ENCODE peak calls at places on chromosomes 12 and 14, in four cellular contexts. One of them, this sample, is unnamed.
A peak's percentile ranks its signal among the peaks of the same experiment; 100 is the strongest.

GRCh38 chr14:63504628-63505027 is 38.5 kb downstream of the PPP2R5E start:
- DNase-seq in nucleus accumbens: no peak
- DNase-seq in activated naive CD8-positive, alpha-beta T cell treated with anti-CD3 and anti-CD28 coated beads, Interleukin-2, amount 50 U/mL, for 24 hours: no peak
- DNase-seq in pulmonary artery endothelial cell: no peak
- DNase-seq in this sample: no peak

GRCh38 chr12:46388427-46388992 is 15.9 kb upstream of the SLC38A2 start:
- DNase-seq in nucleus accumbens: no peak
- DNase-seq in activated naive CD8-positive, alpha-beta T cell treated with anti-CD3 and anti-CD28 coated beads, Interleukin-2, amount 50 U/mL, for 24 hours: no peak
- DNase-seq in pulmonary artery endothelial cell: no peak
- DNase-seq in this sample: no peak

GRCh38 chr12:129844662-129845061 is 59.2 kb downstream of the TMEM132D start:
- DNase-seq in nucleus accumbens: no peak
- DNase-seq in activated naive CD8-positive, alpha-beta T cell treated with anti-CD3 and anti-CD28 coated beads, Interleukin-2, amount 50 U/mL, for 24 hours: no peak
- DNase-seq in pulmonary artery endothelial cell: no peak
- DNase-seq in this sample: no peak

GRCh38 chr12:108305520-108305919 is 33.6 kb downstream of the CMKLR1 start:
- DNase-seq in nucleus accumbens: peak; percentile 30
- DNase-seq in activated naive CD8-positive, alpha-beta T cell treated with anti-CD3 and anti-CD28 coated beads, Interleukin-2, amount 50 U/mL, for 24 hours: peak; percentile 25
- DNase-seq in pulmonary artery endothelial cell: peak; percentile 37
- DNase-seq in this sample: no peak

GRCh38 chr12:11204173-11204572 is 17.4 kb upstream of the TAS2R42 start:
- DNase-seq in nucleus accumbens: no peak
- DNase-seq in activated naive CD8-positive, alpha-beta T cell treated with anti-CD3 and anti-CD28 coated beads, Interleukin-2, amount 50 U/mL, for 24 hours: no peak
- DNase-seq in pulmonary artery endothelial cell: no peak
- DNase-seq in this sample: no peak

GRCh38 chr12:90621927-90622326 is 333.0 kb downstream of the CCER1 start:
- DNase-seq in nucleus accumbens: no peak
- DNase-seq in activated naive CD8-positive, alpha-beta T cell treated with anti-CD3 and anti-CD28 coated beads, Interleukin-2, amount 50 U/mL, for 24 hours: no peak
- DNase-seq in pulmonary artery endothelial cell: no peak
- DNase-seq in this sample: no peak

GRCh38 chr12:92065018-92065499 is 80.6 kb downstream of the BTG1 start:
- DNase-seq in nucleus accumbens: peak; percentile 23
- DNase-seq in activated naive CD8-positive, alpha-beta T cell treated with anti-CD3 and anti-CD28 coated beads, Interleukin-2, amount 50 U/mL, for 24 hours: peak; percentile 44
- DNase-seq in pulmonary artery endothelial cell: no peak
- DNase-seq in this sample: peak; percentile 64

GRCh38 chr12:115979351-115979750 is 298.1 kb downstream of the MED13L start:
- DNase-seq in nucleus accumbens: no peak
- DNase-seq in activated naive CD8-positive, alpha-beta T cell treated with anti-CD3 and anti-CD28 coated beads, Interleukin-2, amount 50 U/mL, for 24 hours: no peak
- DNase-seq in pulmonary artery endothelial cell: no peak
- DNase-seq in this sample: no peak

GRCh38 chr12:79452906-79453305 is 237.9 kb downstream of the PAWR start:
- DNase-seq in nucleus accumbens: no peak
- DNase-seq in activated naive CD8-positive, alpha-beta T cell treated with anti-CD3 and anti-CD28 coated beads, Interleukin-2, amount 50 U/mL, for 24 hours: no peak
- DNase-seq in pulmonary artery endothelial cell: no peak
- DNase-seq in this sample: no peak

GRCh38 chr14:31388687-31389413 is 31.5 kb downstream of the HEATR5A start:
- DNase-seq in nucleus accumbens: peak; percentile 3
- DNase-seq in activated naive CD8-positive, alpha-beta T cell treated with anti-CD3 and anti-CD28 coated beads, Interleukin-2, amount 50 U/mL, for 24 hours: no peak
- DNase-seq in pulmonary artery endothelial cell: no peak
- DNase-seq in this sample: no peak

GRCh38 chr14:92317511-92317910 is 5.5 kb upstream of the SLC24A4 start:
- DNase-seq in nucleus accumbens: no peak
- DNase-seq in activated naive CD8-positive, alpha-beta T cell treated with anti-CD3 and anti-CD28 coated beads, Interleukin-2, amount 50 U/mL, for 24 hours: no peak
- DNase-seq in pulmonary artery endothelial cell: no peak
- DNase-seq in this sample: no peak

GRCh38 chr14:85131523-85131922 is 398.4 kb upstream of the FLRT2 start:
- DNase-seq in nucleus accumbens: no peak
- DNase-seq in activated naive CD8-positive, alpha-beta T cell treated with anti-CD3 and anti-CD28 coated beads, Interleukin-2, amount 50 U/mL, for 24 hours: no peak
- DNase-seq in pulmonary artery endothelial cell: no peak
- DNase-seq in this sample: no peak

GRCh38 chr12:105805730-105806390 is 332.9 kb downstream of the NUAK1 start:
- DNase-seq in nucleus accumbens: no peak
- DNase-seq in activated naive CD8-positive, alpha-beta T cell treated with anti-CD3 and anti-CD28 coated beads, Interleukin-2, amount 50 U/mL, for 24 hours: no peak
- DNase-seq in pulmonary artery endothelial cell: no peak
- DNase-seq in this sample: no peak

GRCh38 chr12:13980548-13981295 is 680 bp downstream of the GRIN2B start:
- DNase-seq in nucleus accumbens: peak; percentile 32
- DNase-seq in activated naive CD8-positive, alpha-beta T cell treated with anti-CD3 and anti-CD28 coated beads, Interleukin-2, amount 50 U/mL, for 24 hours: no peak
- DNase-seq in pulmonary artery endothelial cell: no peak
- DNase-seq in this sample: no peak

GRCh38 chr14:82091097-82091496 is 557.4 kb upstream of the SEL1L start:
- DNase-seq in nucleus accumbens: no peak
- DNase-seq in activated naive CD8-positive, alpha-beta T cell treated with anti-CD3 and anti-CD28 coated beads, Interleukin-2, amount 50 U/mL, for 24 hours: no peak
- DNase-seq in pulmonary artery endothelial cell: no peak
- DNase-seq in this sample: no peak

GRCh38 chr14:79293482-79293881 is 917.8 kb downstream of the DIO2 start:
- DNase-seq in nucleus accumbens: no peak
- DNase-seq in activated naive CD8-positive, alpha-beta T cell treated with anti-CD3 and anti-CD28 coated beads, Interleukin-2, amount 50 U/mL, for 24 hours: no peak
- DNase-seq in pulmonary artery endothelial cell: no peak
- DNase-seq in this sample: no peak

GRCh38 chr12:50282581-50283229 is 615 bp downstream of the LIMA1 start:
- DNase-seq in nucleus accumbens: no peak
- DNase-seq in activated naive CD8-positive, alpha-beta T cell treated with anti-CD3 and anti-CD28 coated beads, Interleukin-2, amount 50 U/mL, for 24 hours: no peak
- DNase-seq in pulmonary artery endothelial cell: no peak
- DNase-seq in this sample: no peak

GRCh38 chr12:113770389-113770865 is 195.7 kb downstream of the RBM19 start:
- DNase-seq in nucleus accumbens: no peak
- DNase-seq in activated naive CD8-positive, alpha-beta T cell treated with anti-CD3 and anti-CD28 coated beads, Interleukin-2, amount 50 U/mL, for 24 hours: no peak
- DNase-seq in pulmonary artery endothelial cell: no peak
- DNase-seq in this sample: no peak

GRCh38 chr12:116539361-116539771 is 19.8 kb upstream of the MAP1LC3B2 start:
- DNase-seq in nucleus accumbens: no peak
- DNase-seq in activated naive CD8-positive, alpha-beta T cell treated with anti-CD3 and anti-CD28 coated beads, Interleukin-2, amount 50 U/mL, for 24 hours: no peak
- DNase-seq in pulmonary artery endothelial cell: no peak
- DNase-seq in this sample: no peak

GRCh38 chr14:69008411-69008810 is 29.3 kb upstream of the ACTN1 start:
- DNase-seq in nucleus accumbens: no peak
- DNase-seq in activated naive CD8-positive, alpha-beta T cell treated with anti-CD3 and anti-CD28 coated beads, Interleukin-2, amount 50 U/mL, for 24 hours: no peak
- DNase-seq in pulmonary artery endothelial cell: no peak
- DNase-seq in this sample: no peak

GRCh38 chr12:115049617-115050016 is 365.6 kb upstream of the TBX3 start:
- DNase-seq in nucleus accumbens: no peak
- DNase-seq in activated naive CD8-positive, alpha-beta T cell treated with anti-CD3 and anti-CD28 coated beads, Interleukin-2, amount 50 U/mL, for 24 hours: no peak
- DNase-seq in pulmonary artery endothelial cell: no peak
- DNase-seq in this sample: no peak

GRCh38 chr14:99808515-99808914 is 15.3 kb downstream of the EML1 start:
- DNase-seq in nucleus accumbens: no peak
- DNase-seq in activated naive CD8-positive, alpha-beta T cell treated with anti-CD3 and anti-CD28 coated beads, Interleukin-2, amount 50 U/mL, for 24 hours: no peak
- DNase-seq in pulmonary artery endothelial cell: no peak
- DNase-seq in this sample: no peak

GRCh38 chr12:56877195-56878009 is 56.8 kb downstream of the SDR9C7 start:
- DNase-seq in nucleus accumbens: peak; percentile 12
- DNase-seq in activated naive CD8-positive, alpha-beta T cell treated with anti-CD3 and anti-CD28 coated beads, Interleukin-2, amount 50 U/mL, for 24 hours: no peak
- DNase-seq in pulmonary artery endothelial cell: no peak
- DNase-seq in this sample: no peak

GRCh38 chr14:91270188-91270587 is 25.7 kb upstream of the GPR68 start:
- DNase-seq in nucleus accumbens: no peak
- DNase-seq in activated naive CD8-positive, alpha-beta T cell treated with anti-CD3 and anti-CD28 coated beads, Interleukin-2, amount 50 U/mL, for 24 hours: no peak
- DNase-seq in pulmonary artery endothelial cell: no peak
- DNase-seq in this sample: no peak

GRCh38 chr12:32159925-32160324 is 53.3 kb downstream of the BICD1 start:
- DNase-seq in nucleus accumbens: no peak
- DNase-seq in activated naive CD8-positive, alpha-beta T cell treated with anti-CD3 and anti-CD28 coated beads, Interleukin-2, amount 50 U/mL, for 24 hours: no peak
- DNase-seq in pulmonary artery endothelial cell: no peak
- DNase-seq in this sample: no peak

GRCh38 chr14:77260631-77261030 is 10.4 kb downstream of the NGB start:
- DNase-seq in nucleus accumbens: no peak
- DNase-seq in activated naive CD8-positive, alpha-beta T cell treated with anti-CD3 and anti-CD28 coated beads, Interleukin-2, amount 50 U/mL, for 24 hours: no peak
- DNase-seq in pulmonary artery endothelial cell: no peak
- DNase-seq in this sample: no peak

GRCh38 chr12:1629338-1630080 is 478 bp downstream of the WNT5B start:
- DNase-seq in nucleus accumbens: no peak
- DNase-seq in activated naive CD8-positive, alpha-beta T cell treated with anti-CD3 and anti-CD28 coated beads, Interleukin-2, amount 50 U/mL, for 24 hours: peak; percentile 16
- DNase-seq in pulmonary artery endothelial cell: no peak
- DNase-seq in this sample: no peak

GRCh38 chr14:51167587-51168219 is 72.3 kb upstream of the TMX1 start:
- DNase-seq in nucleus accumbens: no peak
- DNase-seq in activated naive CD8-positive, alpha-beta T cell treated with anti-CD3 and anti-CD28 coated beads, Interleukin-2, amount 50 U/mL, for 24 hours: no peak
- DNase-seq in pulmonary artery endothelial cell: no peak
- DNase-seq in this sample: no peak

GRCh38 chr12:96343347-96343954 is 56.8 kb downstream of the CDK17 start:
- DNase-seq in nucleus accumbens: no peak
- DNase-seq in activated naive CD8-positive, alpha-beta T cell treated with anti-CD3 and anti-CD28 coated beads, Interleukin-2, amount 50 U/mL, for 24 hours: no peak
- DNase-seq in pulmonary artery endothelial cell: no peak
- DNase-seq in this sample: no peak

GRCh38 chr12:117126335-117126734 is 27.1 kb upstream of the TESC start:
- DNase-seq in nucleus accumbens: no peak
- DNase-seq in activated naive CD8-positive, alpha-beta T cell treated with anti-CD3 and anti-CD28 coated beads, Interleukin-2, amount 50 U/mL, for 24 hours: no peak
- DNase-seq in pulmonary artery endothelial cell: no peak
- DNase-seq in this sample: no peak

GRCh38 chr12:123938679-123939480 is 33.8 kb downstream of the CCDC92 start:
- DNase-seq in nucleus accumbens: no peak
- DNase-seq in activated naive CD8-positive, alpha-beta T cell treated with anti-CD3 and anti-CD28 coated beads, Interleukin-2, amount 50 U/mL, for 24 hours: peak; percentile 37
- DNase-seq in pulmonary artery endothelial cell: no peak
- DNase-seq in this sample: no peak

GRCh38 chr12:83473408-83474095 is 786.8 kb downstream of the TMTC2 start:
- DNase-seq in nucleus accumbens: no peak
- DNase-seq in activated naive CD8-positive, alpha-beta T cell treated with anti-CD3 and anti-CD28 coated beads, Interleukin-2, amount 50 U/mL, for 24 hours: no peak
- DNase-seq in pulmonary artery endothelial cell: no peak
- DNase-seq in this sample: no peak

GRCh38 chr14:86639146-86639545 is 1109.2 kb downstream of the FLRT2 start:
- DNase-seq in nucleus accumbens: no peak
- DNase-seq in activated naive CD8-positive, alpha-beta T cell treated with anti-CD3 and anti-CD28 coated beads, Interleukin-2, amount 50 U/mL, for 24 hours: no peak
- DNase-seq in pulmonary artery endothelial cell: no peak
- DNase-seq in this sample: no peak

GRCh38 chr12:75177997-75178396 is 31.6 kb downstream of the KCNC2 start:
- DNase-seq in nucleus accumbens: no peak
- DNase-seq in activated naive CD8-positive, alpha-beta T cell treated with anti-CD3 and anti-CD28 coated beads, Interleukin-2, amount 50 U/mL, for 24 hours: no peak
- DNase-seq in pulmonary artery endothelial cell: peak; percentile 10
- DNase-seq in this sample: no peak

GRCh38 chr14:98935921-98936320 is 336.1 kb downstream of the BCL11B start:
- DNase-seq in nucleus accumbens: no peak
- DNase-seq in activated naive CD8-positive, alpha-beta T cell treated with anti-CD3 and anti-CD28 coated beads, Interleukin-2, amount 50 U/mL, for 24 hours: no peak
- DNase-seq in pulmonary artery endothelial cell: no peak
- DNase-seq in this sample: no peak

GRCh38 chr12:75913502-75914110 is 118.0 kb downstream of the PHLDA1 start:
- DNase-seq in nucleus accumbens: no peak
- DNase-seq in activated naive CD8-positive, alpha-beta T cell treated with anti-CD3 and anti-CD28 coated beads, Interleukin-2, amount 50 U/mL, for 24 hours: peak; percentile 63
- DNase-seq in pulmonary artery endothelial cell: no peak
- DNase-seq in this sample: peak; percentile 55

GRCh38 chr12:5654019-5654418 is 222.1 kb downstream of the NTF3 start:
- DNase-seq in nucleus accumbens: no peak
- DNase-seq in activated naive CD8-positive, alpha-beta T cell treated with anti-CD3 and anti-CD28 coated beads, Interleukin-2, amount 50 U/mL, for 24 hours: no peak
- DNase-seq in pulmonary artery endothelial cell: no peak
- DNase-seq in this sample: no peak

GRCh38 chr14:50410016-50410530 is 13.4 kb upstream of the CDKL1 start:
- DNase-seq in nucleus accumbens: no peak
- DNase-seq in activated naive CD8-positive, alpha-beta T cell treated with anti-CD3 and anti-CD28 coated beads, Interleukin-2, amount 50 U/mL, for 24 hours: no peak
- DNase-seq in pulmonary artery endothelial cell: no peak
- DNase-seq in this sample: no peak

GRCh38 chr12:68439368-68440045 is 107.3 kb upstream of the MDM1 start:
- DNase-seq in nucleus accumbens: no peak
- DNase-seq in activated naive CD8-positive, alpha-beta T cell treated with anti-CD3 and anti-CD28 coated beads, Interleukin-2, amount 50 U/mL, for 24 hours: no peak
- DNase-seq in pulmonary artery endothelial cell: no peak
- DNase-seq in this sample: no peak